ENCODE peak calls at places on chromosomes 12 and 14, in ten cellular contexts. Z is Panc1, C is GM06990, W is Peyer's patch, H is nephron progenitor cell, L is fibroblast of lung, D is endodermal cell, J is choroid plexus epithelial cell, A is AG04450, O is astrocyte of the spinal cord. K is an unnamed sample.
A peak's percentile ranks its signal among the peaks of the same experiment; 100 is the strongest.

GRCh38 chr12:1630081-1630826 is 1.2 kb downstream of the WNT5B start:
- DNase-seq in W (no peak), L (peak; percentile 29), C (peak; percentile 49), O (peak; percentile 25), H (peak; percentile 68), D (peak; percentile 88), A (no peak), Z (no peak), J (no peak), K (peak; percentile 35)

GRCh38 chr12:92786045-92786444 is 83.3 kb downstream of the PLEKHG7 start:
- DNase-seq in J (peak; percentile 46), C (no peak), O (peak; percentile 24), D (no peak), W (no peak), A (no peak), L (peak; percentile 60), H (no peak), Z (no peak), K (no peak)

GRCh38 chr12:92199846-92200576 is 54.4 kb upstream of the BTG1 start:
- DNase-seq in L (peak; percentile 69), J (peak; percentile 25), A (no peak), C (no peak), Z (no peak), W (no peak), O (peak; percentile 39), H (no peak), D (no peak), K (peak; percentile 56)

GRCh38 chr14:73589128-73589527 is 2.5 kb upstream of the ACOT4 start:
- DNase-seq in Z (no peak), A (no peak), C (no peak), D (no peak), H (no peak), L (no peak), O (no peak), W (no peak), J (no peak), K (no peak)

GRCh38 chr12:109510196-109510595 is 32.8 kb downstream of the UBE3B start:
- DNase-seq in C (no peak), O (no peak), J (no peak), Z (no peak), A (no peak), H (no peak), W (no peak), L (no peak), D (no peak), K (no peak)

GRCh38 chr14:86055512-86055911 is 525.6 kb downstream of the FLRT2 start:
- DNase-seq in A (no peak), D (no peak), C (no peak), J (peak; percentile 53), O (peak; percentile 18), W (no peak), Z (no peak), L (peak; percentile 31), H (no peak), K (peak; percentile 18)

GRCh38 chr12:30564394-30564793 is 131.3 kb downstream of the IPO8 start:
- DNase-seq in C (no peak), L (no peak), J (no peak), W (no peak), Z (no peak), O (no peak), A (no peak), D (no peak), H (no peak), K (no peak)

GRCh38 chr12:121110211-121110940 is 22.3 kb upstream of the P2RX7 start:
- DNase-seq in A (peak; percentile 26), O (peak; percentile 59), H (peak; percentile 71), J (peak; percentile 78), C (peak; percentile 44), L (peak; percentile 78), W (peak; percentile 64), D (peak; percentile 89), Z (peak; percentile 50), K (peak; percentile 76)

GRCh38 chr14:58427289-58428010 is at the start of the genes KIAA0586 and TIMM9:
- DNase-seq in A (peak; percentile 98), W (peak; percentile 94), O (peak; percentile 99), Z (peak; percentile 90), L (peak; percentile 99), J (peak; percentile 99), C (peak; percentile 85), H (peak; percentile 96), D (peak; percentile 97), K (peak; percentile 99)

GRCh38 chr12:93773122-93773871 is 96.1 kb downstream of the CRADD start:
- DNase-seq in A (no peak), H (no peak), L (peak; percentile 50), C (no peak), O (peak; percentile 72), D (no peak), Z (no peak), J (peak; percentile 92), W (no peak), K (peak; percentile 57)

GRCh38 chr14:101476931-101477553 is 84.3 kb upstream of the DIO3 start:
- DNase-seq in H (peak; percentile 73), J (no peak), C (no peak), O (no peak), A (no peak), L (no peak), Z (peak; percentile 65), W (no peak), D (peak; percentile 88), K (peak; percentile 82)

GRCh38 chr12:57110189-57111045 is 745 bp downstream of the STAT6 start:
- DNase-seq in A (no peak), O (no peak), Z (no peak), C (peak; percentile 81), L (peak; percentile 50), W (peak; percentile 89), J (peak; percentile 41), H (peak; percentile 83), D (peak; percentile 97), K (peak; percentile 53)
- TF ChIP-seq CTCF in A (no peak), O (no peak), Z (no peak), C (no peak), L (no peak), W (no peak), J (no peak), H (no peak), D (peak; percentile 29), K (no peak)

DNA sequence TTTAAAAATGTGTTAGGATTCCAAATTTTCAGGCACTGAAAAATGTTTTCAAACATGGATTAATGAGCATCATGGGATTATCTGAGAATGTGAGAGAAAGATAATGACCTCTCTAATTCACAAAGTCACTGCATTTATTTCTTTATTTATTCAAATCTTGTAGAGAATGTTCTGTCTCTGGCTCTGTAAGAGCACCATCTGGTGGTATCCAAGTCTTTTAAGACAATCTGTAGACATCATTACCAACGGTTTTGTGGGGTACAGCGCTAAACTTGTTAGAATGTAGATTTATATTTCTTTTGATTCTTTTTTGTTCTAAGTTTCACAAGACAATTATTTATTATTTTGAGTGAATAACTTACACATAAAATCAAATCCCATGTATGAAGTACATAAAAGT is 956.0 kb upstream of the NOVA1 start:
- DNase-seq in H (no peak), C (no peak), O (peak; percentile 6), W (no peak), A (no peak), D (no peak), Z (no peak), L (peak; percentile 0), J (no peak), K (peak; percentile 13)
- TF ChIP-seq CTCF in H (no peak), C (no peak), O (peak; percentile 39), W (no peak), A (no peak), D (peak; percentile 76), Z (peak; percentile 17), L (no peak), J (no peak), K (peak; percentile 22)

GRCh38 chr12:6386038-6386437 is 2.1 kb downstream of the LTBR start:
- DNase-seq in H (no peak), J (no peak), D (no peak), L (no peak), C (no peak), A (no peak), W (no peak), Z (no peak), O (no peak), K (no peak)

GRCh38 chr12:6384499-6385436 is 806 bp downstream of the LTBR start:
- DNase-seq in J (peak; percentile 20), H (no peak), Z (no peak), W (no peak), C (no peak), L (no peak), D (peak; percentile 54), O (no peak), A (no peak), K (peak; percentile 32)

GRCh38 chr12:6382371-6382770 is 1.6 kb upstream of the LTBR start:
- DNase-seq in W (no peak), J (peak; percentile 17), H (no peak), C (no peak), L (no peak), D (no peak), O (no peak), Z (no peak), A (no peak), K (no peak)

GRCh38 chr12:6386522-6386921 is 2.6 kb downstream of the LTBR start:
- DNase-seq in D (no peak), J (no peak), L (no peak), C (no peak), O (no peak), H (no peak), A (no peak), Z (no peak), W (no peak), K (no peak)

GRCh38 chr12:6383572-6384498 is at the start of gene LTBR:
- DNase-seq in D (peak; percentile 92), A (peak; percentile 76), J (peak; percentile 94), L (peak; percentile 95), O (peak; percentile 85), H (peak; percentile 71), C (no peak), Z (no peak), W (peak; percentile 55), K (peak; percentile 96)
- TF ChIP-seq CTCF in D (no peak), A (peak; percentile 12), J (no peak), L (no peak), O (no peak), H (no peak), C (no peak), Z (no peak), W (peak; percentile 38), K (no peak)

DNA sequence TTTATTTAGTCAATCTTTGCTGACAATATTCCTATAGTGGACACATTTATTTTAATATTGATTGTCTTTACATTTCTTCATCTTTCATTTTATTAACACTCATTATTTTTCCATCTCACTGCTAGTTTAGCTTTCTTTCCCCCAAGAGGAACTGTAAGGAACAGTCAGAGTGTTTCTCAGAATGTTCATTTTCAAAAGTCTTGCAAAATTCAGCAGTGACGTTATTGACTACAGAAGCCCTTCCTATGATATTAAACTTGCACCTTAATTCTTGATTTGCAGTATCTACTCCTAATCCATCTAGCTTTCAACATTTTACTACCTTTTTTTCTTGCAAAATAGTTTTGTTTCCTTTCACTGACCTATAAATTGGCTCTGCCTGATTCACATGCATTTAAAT is 13.0 kb downstream of the CLEC2B start:
- DNase-seq in J (no peak), W (no peak), Z (no peak), O (no peak), C (no peak), D (no peak), A (no peak), H (no peak), L (no peak), K (no peak)
- TF ChIP-seq CTCF in J (no peak), W (no peak), Z (no peak), O (no peak), C (no peak), D (no peak), A (no peak), H (no peak), L (no peak), K (no peak)

GRCh38 chr12:3558854-3559253 is 67.9 kb downstream of the PRMT8 start:
- DNase-seq in D (no peak), Z (no peak), W (no peak), H (no peak), J (no peak), C (no peak), L (no peak), A (no peak), O (no peak), K (no peak)
- TF ChIP-seq CTCF in D (no peak), Z (no peak), W (no peak), H (no peak), J (no peak), C (no peak), L (no peak), A (no peak), O (no peak), K (no peak)